ENCODE peak calls at places on chromosomes 3 and 15, in ten cellular contexts. One of them, this sample, is unnamed.

GRCh38 chr3:196554205-196554604 is 14.1 kb downstream of the WDR53 start:
- DNase-seq in SW 1271: no peak
- DNase-seq in GM18507: no peak
- DNase-seq in NCI-H2029 treated with DMSO at 0.1 percent for 48 hours: no peak
- DNase-seq in Right ventricle myocardium superior: no peak
- DNase-seq in B cell: peak
- DNase-seq in cardiac fibroblast: no peak
- DNase-seq in GM23248: no peak
- DNase-seq in T1000: no peak
- DNase-seq in HL-60: peak
- DNase-seq in this sample: no peak

GRCh38 chr3:136750209-136750921 is 1.8 kb downstream of the STAG1 start:
- DNase-seq in cardiac fibroblast: no peak
- DNase-seq in GM18507: no peak
- DNase-seq in HL-60: peak
- DNase-seq in Right ventricle myocardium superior: no peak
- DNase-seq in NCI-H2029 treated with DMSO at 0.1 percent for 48 hours: peak
- DNase-seq in B cell: no peak
- DNase-seq in GM23248: peak
- DNase-seq in SW 1271: no peak
- DNase-seq in T1000: no peak
- DNase-seq in this sample: no peak

GRCh38 chr3:41026394-41027177 is 172.7 kb upstream of the CTNNB1 start:
- DNase-seq in GM18507: no peak
- DNase-seq in B cell: no peak
- DNase-seq in T1000: no peak
- DNase-seq in GM23248: peak
- DNase-seq in NCI-H2029 treated with DMSO at 0.1 percent for 48 hours: no peak
- DNase-seq in HL-60: no peak
- DNase-seq in Right ventricle myocardium superior: peak
- DNase-seq in cardiac fibroblast: peak
- DNase-seq in SW 1271: peak
- DNase-seq in this sample: no peak

GRCh38 chr3:56251343-56251945 is 216.8 kb downstream of the ERC2 start:
- DNase-seq in HL-60: peak
- DNase-seq in SW 1271: peak
- DNase-seq in GM23248: peak
- DNase-seq in T1000: no peak
- DNase-seq in Right ventricle myocardium superior: no peak
- DNase-seq in GM18507: no peak
- DNase-seq in NCI-H2029 treated with DMSO at 0.1 percent for 48 hours: peak
- DNase-seq in cardiac fibroblast: peak
- DNase-seq in B cell: peak
- DNase-seq in this sample: peak

GRCh38 chr3:178802993-178803693 is 266.9 kb downstream of the KCNMB2 start:
- DNase-seq in Right ventricle myocardium superior: no peak
- DNase-seq in HL-60: no peak
- DNase-seq in GM23248: peak
- DNase-seq in NCI-H2029 treated with DMSO at 0.1 percent for 48 hours: no peak
- DNase-seq in cardiac fibroblast: no peak
- DNase-seq in SW 1271: no peak
- DNase-seq in B cell: no peak
- DNase-seq in GM18507: no peak
- DNase-seq in T1000: no peak
- DNase-seq in this sample: no peak

GRCh38 chr3:197701851-197702250 is 34.9 kb downstream of the RUBCN start:
- DNase-seq in GM18507: no peak
- DNase-seq in cardiac fibroblast: no peak
- DNase-seq in HL-60: no peak
- DNase-seq in Right ventricle myocardium superior: no peak
- DNase-seq in NCI-H2029 treated with DMSO at 0.1 percent for 48 hours: no peak
- DNase-seq in SW 1271: no peak
- DNase-seq in T1000: no peak
- DNase-seq in GM23248: no peak
- DNase-seq in B cell: no peak
- DNase-seq in this sample: no peak

GRCh38 chr15:95018888-95019545 is 787.7 kb downstream of the MCTP2 start:
- DNase-seq in cardiac fibroblast: peak
- DNase-seq in NCI-H2029 treated with DMSO at 0.1 percent for 48 hours: no peak
- DNase-seq in SW 1271: no peak
- DNase-seq in T1000: no peak
- DNase-seq in GM23248: peak
- DNase-seq in Right ventricle myocardium superior: no peak
- DNase-seq in GM18507: no peak
- DNase-seq in HL-60: no peak
- DNase-seq in B cell: no peak
- DNase-seq in this sample: no peak

GRCh38 chr15:90200534-90201139 is 493 bp upstream of the SEMA4B start:
- DNase-seq in T1000: no peak
- DNase-seq in GM18507: no peak
- DNase-seq in Right ventricle myocardium superior: no peak
- DNase-seq in B cell: no peak
- DNase-seq in NCI-H2029 treated with DMSO at 0.1 percent for 48 hours: no peak
- DNase-seq in GM23248: no peak
- DNase-seq in SW 1271: no peak
- DNase-seq in HL-60: no peak
- DNase-seq in cardiac fibroblast: no peak
- DNase-seq in this sample: no peak

GRCh38 chr3:8451696-8452095 is 49.9 kb upstream of the LMCD1 start:
- DNase-seq in GM23248: peak
- DNase-seq in NCI-H2029 treated with DMSO at 0.1 percent for 48 hours: no peak
- DNase-seq in T1000: no peak
- DNase-seq in SW 1271: no peak
- DNase-seq in cardiac fibroblast: peak
- DNase-seq in GM18507: no peak
- DNase-seq in B cell: no peak
- DNase-seq in HL-60: no peak
- DNase-seq in Right ventricle myocardium superior: no peak
- DNase-seq in this sample: no peak

GRCh38 chr3:151538706-151539403 is 78.0 kb upstream of the IGSF10 start:
- DNase-seq in Right ventricle myocardium superior: peak
- DNase-seq in HL-60: peak
- DNase-seq in cardiac fibroblast: peak
- DNase-seq in T1000: no peak
- DNase-seq in SW 1271: no peak
- DNase-seq in GM23248: peak
- DNase-seq in NCI-H2029 treated with DMSO at 0.1 percent for 48 hours: no peak
- DNase-seq in GM18507: no peak
- DNase-seq in B cell: no peak
- DNase-seq in this sample: no peak

GRCh38 chr3:14323401-14324223 is 78.8 kb upstream of the SLC6A6 start:
- DNase-seq in NCI-H2029 treated with DMSO at 0.1 percent for 48 hours: no peak
- DNase-seq in B cell: no peak
- DNase-seq in Right ventricle myocardium superior: no peak
- DNase-seq in HL-60: no peak
- DNase-seq in GM18507: no peak
- DNase-seq in SW 1271: no peak
- DNase-seq in GM23248: no peak
- DNase-seq in T1000: no peak
- DNase-seq in cardiac fibroblast: no peak
- DNase-seq in this sample: no peak

GRCh38 chr3:29759021-29759359 is 478.1 kb downstream of the RBMS3 start:
- DNase-seq in cardiac fibroblast: no peak
- DNase-seq in NCI-H2029 treated with DMSO at 0.1 percent for 48 hours: no peak
- DNase-seq in SW 1271: no peak
- DNase-seq in GM18507: no peak
- DNase-seq in Right ventricle myocardium superior: no peak
- DNase-seq in B cell: no peak
- DNase-seq in HL-60: no peak
- DNase-seq in T1000: no peak
- DNase-seq in GM23248: peak
- DNase-seq in this sample: no peak

GRCh38 chr3:191331443-191331842 is 1.1 kb upstream of the UTS2B start:
- DNase-seq in Right ventricle myocardium superior: no peak
- DNase-seq in T1000: no peak
- DNase-seq in cardiac fibroblast: peak
- DNase-seq in NCI-H2029 treated with DMSO at 0.1 percent for 48 hours: no peak
- DNase-seq in SW 1271: peak
- DNase-seq in GM23248: peak
- DNase-seq in B cell: no peak
- DNase-seq in GM18507: no peak
- DNase-seq in HL-60: no peak
- DNase-seq in this sample: no peak

GRCh38 chr3:43379343-43379742 is 93.0 kb downstream of the SNRK start:
- DNase-seq in cardiac fibroblast: peak
- DNase-seq in SW 1271: no peak
- DNase-seq in T1000: no peak
- DNase-seq in Right ventricle myocardium superior: no peak
- DNase-seq in GM18507: no peak
- DNase-seq in NCI-H2029 treated with DMSO at 0.1 percent for 48 hours: no peak
- DNase-seq in B cell: no peak
- DNase-seq in HL-60: no peak
- DNase-seq in GM23248: peak
- DNase-seq in this sample: peak

GRCh38 chr15:84864429-84864795 is 20.1 kb upstream of the SLC28A1 start:
- DNase-seq in T1000: no peak
- DNase-seq in B cell: no peak
- DNase-seq in GM23248: no peak
- DNase-seq in HL-60: no peak
- DNase-seq in NCI-H2029 treated with DMSO at 0.1 percent for 48 hours: no peak
- DNase-seq in cardiac fibroblast: no peak
- DNase-seq in SW 1271: no peak
- DNase-seq in Right ventricle myocardium superior: no peak
- DNase-seq in GM18507: no peak
- DNase-seq in this sample: no peak

GRCh38 chr3:194281766-194282165 is 69.4 kb downstream of the CPN2 start:
- DNase-seq in GM18507: no peak
- DNase-seq in NCI-H2029 treated with DMSO at 0.1 percent for 48 hours: no peak
- DNase-seq in SW 1271: no peak
- DNase-seq in HL-60: no peak
- DNase-seq in T1000: no peak
- DNase-seq in Right ventricle myocardium superior: no peak
- DNase-seq in GM23248: no peak
- DNase-seq in cardiac fibroblast: no peak
- DNase-seq in B cell: no peak
- DNase-seq in this sample: no peak

GRCh38 chr15:81281176-81281735 is 42.7 kb downstream of the STARD5 start:
- DNase-seq in HL-60: no peak
- DNase-seq in cardiac fibroblast: no peak
- DNase-seq in GM23248: no peak
- DNase-seq in NCI-H2029 treated with DMSO at 0.1 percent for 48 hours: no peak
- DNase-seq in Right ventricle myocardium superior: no peak
- DNase-seq in GM18507: no peak
- DNase-seq in SW 1271: no peak
- DNase-seq in B cell: no peak
- DNase-seq in T1000: no peak
- DNase-seq in this sample: no peak

GRCh38 chr15:65875458-65875857 is 6.2 kb downstream of the RAB11A start:
- DNase-seq in T1000: no peak
- DNase-seq in Right ventricle myocardium superior: no peak
- DNase-seq in SW 1271: no peak
- DNase-seq in HL-60: no peak
- DNase-seq in cardiac fibroblast: peak
- DNase-seq in GM23248: no peak
- DNase-seq in NCI-H2029 treated with DMSO at 0.1 percent for 48 hours: no peak
- DNase-seq in B cell: no peak
- DNase-seq in GM18507: no peak
- DNase-seq in this sample: no peak

GRCh38 chr15:27057904-27058645 is 87.1 kb downstream of the GABRG3 start:
- DNase-seq in GM23248: peak
- DNase-seq in T1000: peak
- DNase-seq in NCI-H2029 treated with DMSO at 0.1 percent for 48 hours: no peak
- DNase-seq in Right ventricle myocardium superior: no peak
- DNase-seq in SW 1271: no peak
- DNase-seq in HL-60: no peak
- DNase-seq in GM18507: no peak
- DNase-seq in B cell: no peak
- DNase-seq in cardiac fibroblast: peak
- DNase-seq in this sample: no peak

GRCh38 chr3:38141952-38142273 is 3.5 kb downstream of the MYD88 start:
- DNase-seq in B cell: no peak
- DNase-seq in SW 1271: no peak
- DNase-seq in GM18507: no peak
- DNase-seq in cardiac fibroblast: no peak
- DNase-seq in Right ventricle myocardium superior: no peak
- DNase-seq in NCI-H2029 treated with DMSO at 0.1 percent for 48 hours: no peak
- DNase-seq in HL-60: no peak
- DNase-seq in T1000: no peak
- DNase-seq in GM23248: no peak
- DNase-seq in this sample: no peak

GRCh38 chr15:87752250-87752951 is 504.1 kb downstream of the NTRK3 start:
- DNase-seq in T1000: peak
- DNase-seq in NCI-H2029 treated with DMSO at 0.1 percent for 48 hours: no peak
- DNase-seq in SW 1271: peak
- DNase-seq in B cell: no peak
- DNase-seq in cardiac fibroblast: peak
- DNase-seq in HL-60: no peak
- DNase-seq in Right ventricle myocardium superior: no peak
- DNase-seq in GM18507: no peak
- DNase-seq in GM23248: peak
- DNase-seq in this sample: peak

This sample was measured in amniotic stem cell.